ENCODE peak calls at places on chromosomes 3 and 15, in seven cellular contexts. N is activated CD4-positive, alpha-beta T cell treated with anti-CD3 and anti-CD28 coated beads, Interleukin-2, amount 10 ng/mL, durations not matched to agents 7 days and 5 days; F is GM06990; G is activated CD8-positive, alpha-beta T cell treated with anti-CD3 and anti-CD28 coated beads, Interleukin-2, amount 10 ng/mL, durations not matched to agents 7 days and 5 days; T is RPMI8226; S is neuronal stem cell; Z is kidney. L is an unnamed sample.

GRCh38 chr3:9870978-9871377 is 9.1 kb downstream of the CIDEC start:
- DNase-seq in N (no peak), F (no peak), G (no peak), T (no peak), S (no peak), Z (no peak), L (no peak)

GRCh38 chr3:171974986-171975837 is 64.2 kb upstream of the FNDC3B start:
- DNase-seq in N (no peak), F (no peak), G (no peak), T (no peak), S (no peak), Z (no peak), L (peak; percentile 11)

GRCh38 chr3:25556504-25556903 is 108.2 kb downstream of the TOP2B start:
- DNase-seq in N (no peak), F (no peak), G (no peak), T (no peak), S (no peak), Z (no peak), L (no peak)

GRCh38 chr15:61762682-61763081 is 297.6 kb downstream of the VPS13C start:
- DNase-seq in N (no peak), F (no peak), G (no peak), T (no peak), S (no peak), Z (no peak), L (no peak)

GRCh38 chr3:179224584-179224983 is 26.3 kb downstream of the KCNMB3 start:
- DNase-seq in N (no peak), F (no peak), G (no peak), T (no peak), S (no peak), Z (no peak), L (no peak)

GRCh38 chr15:71152542-71152941 is 37.3 kb downstream of the THSD4 start:
- DNase-seq in N (no peak), F (no peak), G (no peak), T (no peak), S (no peak), Z (no peak), L (no peak)

GRCh38 chr3:8575364-8576104 is 69.1 kb downstream of the SSUH2 start:
- DNase-seq in N (no peak), F (no peak), G (no peak), T (no peak), S (no peak), Z (no peak), L (no peak)

GRCh38 chr3:131217296-131217741 is 164.3 kb upstream of the NUDT16 start:
- DNase-seq in N (no peak), F (no peak), G (no peak), T (no peak), S (no peak), Z (no peak), L (no peak)

GRCh38 chr3:10465161-10465560 is 40.2 kb downstream of the ATP2B2 start:
- DNase-seq in N (no peak), F (no peak), G (no peak), T (no peak), S (no peak), Z (no peak), L (no peak)

GRCh38 chr15:43974852-43975251 is 148.1 kb downstream of the WDR76 start:
- DNase-seq in N (no peak), F (peak; percentile 59), G (no peak), T (no peak), S (peak; percentile 69), Z (no peak), L (peak; percentile 74)

GRCh38 chr3:13465236-13465958 is 14.7 kb upstream of the HDAC11 start:
- DNase-seq in N (no peak), F (no peak), G (no peak), T (no peak), S (no peak), Z (no peak), L (no peak)

GRCh38 chr3:30643763-30644462 is 37.5 kb downstream of the TGFBR2 start:
- DNase-seq in N (peak; percentile 64), F (no peak), G (peak; percentile 84), T (no peak), S (no peak), Z (peak; percentile 66), L (peak; percentile 20)

GRCh38 chr15:72785452-72786243 is 2.1 kb upstream of the ADPGK start:
- DNase-seq in N (peak; percentile 49), F (no peak), G (peak; percentile 62), T (no peak), S (no peak), Z (no peak), L (peak; percentile 56)

GRCh38 chr15:43463542-43463941 is 29.4 kb downstream of the TP53BP1 start:
- DNase-seq in N (no peak), F (no peak), G (no peak), T (no peak), S (no peak), Z (no peak), L (no peak)

GRCh38 chr15:65530318-65531111 is at the start of gene HACD3:
- DNase-seq in N (peak; percentile 88), F (peak; percentile 92), G (peak; percentile 90), T (peak; percentile 97), S (peak; percentile 89), Z (peak; percentile 93), L (peak; percentile 93)

GRCh38 chr15:96268421-96269204 is 61.9 kb upstream of the NR2F2 start:
- DNase-seq in N (no peak), F (no peak), G (no peak), T (no peak), S (no peak), Z (no peak), L (no peak)

GRCh38 chr3:78139166-78139565 is 1099.3 kb downstream of the ROBO2 start:
- DNase-seq in N (no peak), F (no peak), G (no peak), T (no peak), S (no peak), Z (no peak), L (no peak)

GRCh38 chr3:64340636-64341240 is 115.5 kb upstream of the PRICKLE2 start:
- DNase-seq in N (no peak), F (no peak), G (no peak), T (no peak), S (no peak), Z (no peak), L (no peak)

GRCh38 chr3:156728267-156728985 is 54.0 kb downstream of the TIPARP start:
- DNase-seq in N (no peak), F (no peak), G (no peak), T (peak; percentile 30), S (no peak), Z (no peak), L (no peak)

GRCh38 chr15:42154576-42155355 is 1.7 kb downstream of the PLA2G4F start:
- DNase-seq in N (no peak), F (no peak), G (no peak), T (no peak), S (no peak), Z (peak; percentile 93), L (no peak)

L was measured in GM12865.